ENCODE peak calls at places on chromosome 21, in eight cellular contexts. One of them, this sample, is unnamed.

GRCh38 chr21:29293495-29293894 is 5.2 kb upstream of the BACH1 start:
- DNase-seq in uterus: no peak
- DNase-seq in H9: no peak
- DNase-seq in A549: no peak
- DNase-seq in upper lobe of right lung: no peak
- DNase-seq in GM23248: no peak
- DNase-seq in HAP-1: no peak
- DNase-seq in psoas muscle: no peak
- DNase-seq in this sample: no peak

GRCh38 chr21:40886931-40887330 is 40.0 kb upstream of the DSCAM start:
- DNase-seq in psoas muscle: no peak
- DNase-seq in HAP-1: no peak
- DNase-seq in GM23248: no peak
- DNase-seq in uterus: no peak
- DNase-seq in upper lobe of right lung: no peak
- DNase-seq in A549: no peak
- DNase-seq in H9: no peak
- DNase-seq in this sample: no peak

GRCh38 chr21:17911628-17912027 is 92.5 kb upstream of the C21orf91 start:
- DNase-seq in H9: no peak
- DNase-seq in uterus: no peak
- DNase-seq in upper lobe of right lung: no peak
- DNase-seq in psoas muscle: no peak
- DNase-seq in GM23248: peak; percentile 76
- DNase-seq in HAP-1: no peak
- DNase-seq in A549: no peak
- DNase-seq in this sample: no peak

GRCh38 chr21:36032647-36033406 is 27.5 kb downstream of the SETD4 start:
- DNase-seq in A549: no peak
- DNase-seq in H9: no peak
- DNase-seq in psoas muscle: no peak
- DNase-seq in HAP-1: no peak
- DNase-seq in GM23248: no peak
- DNase-seq in upper lobe of right lung: no peak
- DNase-seq in uterus: no peak
- DNase-seq in this sample: no peak

GRCh38 chr21:34877485-34878128 is 171.5 kb downstream of the RUNX1 start:
- DNase-seq in upper lobe of right lung: peak; percentile 88
- DNase-seq in psoas muscle: no peak
- DNase-seq in A549: no peak
- DNase-seq in GM23248: no peak
- DNase-seq in uterus: no peak
- DNase-seq in H9: no peak
- DNase-seq in HAP-1: no peak
- DNase-seq in this sample: no peak

GRCh38 chr21:34528131-34528561 is 16.1 kb upstream of the KCNE1 start:
- DNase-seq in HAP-1: no peak
- DNase-seq in H9: no peak
- DNase-seq in A549: no peak
- DNase-seq in uterus: no peak
- DNase-seq in psoas muscle: no peak
- DNase-seq in GM23248: peak; percentile 58
- DNase-seq in upper lobe of right lung: no peak
- DNase-seq in this sample: no peak

GRCh38 chr21:45112371-45112770 is 38.0 kb downstream of the ADARB1 start:
- DNase-seq in GM23248: peak; percentile 43
- DNase-seq in A549: no peak
- DNase-seq in HAP-1: no peak
- DNase-seq in psoas muscle: no peak
- DNase-seq in uterus: no peak
- DNase-seq in H9: no peak
- DNase-seq in upper lobe of right lung: no peak
- DNase-seq in this sample: no peak

GRCh38 chr21:29104239-29104708 is 26.2 kb upstream of the MAP3K7CL start:
- DNase-seq in psoas muscle: no peak
- DNase-seq in uterus: no peak
- DNase-seq in HAP-1: no peak
- DNase-seq in H9: no peak
- DNase-seq in GM23248: no peak
- DNase-seq in upper lobe of right lung: no peak
- DNase-seq in A549: no peak
- DNase-seq in this sample: no peak

GRCh38 chr21:18840239-18840638 is 436.7 kb upstream of the TMPRSS15 start:
- DNase-seq in psoas muscle: no peak
- DNase-seq in uterus: no peak
- DNase-seq in HAP-1: peak; percentile 33
- DNase-seq in GM23248: no peak
- DNase-seq in H9: peak; percentile 52
- DNase-seq in A549: no peak
- DNase-seq in upper lobe of right lung: no peak
- DNase-seq in this sample: no peak

GRCh38 chr21:34726627-34727337 is 58.0 kb downstream of the CLIC6 start:
- DNase-seq in uterus: no peak
- DNase-seq in A549: no peak
- DNase-seq in upper lobe of right lung: no peak
- DNase-seq in H9: no peak
- DNase-seq in psoas muscle: no peak
- DNase-seq in GM23248: peak; percentile 55
- DNase-seq in HAP-1: no peak
- DNase-seq in this sample: no peak

GRCh38 chr21:37530901-37531351 is 164.4 kb downstream of the DYRK1A start:
- DNase-seq in GM23248: no peak
- DNase-seq in upper lobe of right lung: no peak
- DNase-seq in psoas muscle: no peak
- DNase-seq in A549: no peak
- DNase-seq in HAP-1: no peak
- DNase-seq in H9: no peak
- DNase-seq in uterus: no peak
- DNase-seq in this sample: no peak

GRCh38 chr21:26170471-26171309 is at the start of gene APP:
- DNase-seq in GM23248: peak; percentile 92
- DNase-seq in A549: peak; percentile 61
- DNase-seq in upper lobe of right lung: peak; percentile 94
- DNase-seq in HAP-1: peak; percentile 65
- DNase-seq in H9: peak; percentile 79
- DNase-seq in uterus: peak; percentile 83
- DNase-seq in psoas muscle: peak; percentile 87
- DNase-seq in this sample: peak; percentile 86

GRCh38 chr21:26167593-26167992 is 3.0 kb downstream of the APP start:
- DNase-seq in HAP-1: no peak
- DNase-seq in upper lobe of right lung: no peak
- DNase-seq in uterus: no peak
- DNase-seq in A549: no peak
- DNase-seq in psoas muscle: no peak
- DNase-seq in H9: no peak
- DNase-seq in GM23248: no peak
- DNase-seq in this sample: no peak

GRCh38 chr21:26169061-26169610 is 1.4 kb downstream of the APP start:
- DNase-seq in HAP-1: peak; percentile 80
- DNase-seq in uterus: peak; percentile 40
- DNase-seq in H9: peak; percentile 39
- DNase-seq in psoas muscle: peak; percentile 20
- DNase-seq in A549: peak; percentile 43
- DNase-seq in GM23248: peak; percentile 88
- DNase-seq in upper lobe of right lung: no peak
- DNase-seq in this sample: peak; percentile 13

GRCh38 chr21:26171310-26172100 is 935 bp upstream of the APP start:
- DNase-seq in HAP-1: no peak
- DNase-seq in upper lobe of right lung: no peak
- DNase-seq in uterus: no peak
- DNase-seq in psoas muscle: no peak
- DNase-seq in H9: no peak
- DNase-seq in A549: no peak
- DNase-seq in GM23248: no peak
- DNase-seq in this sample: no peak

DNA sequence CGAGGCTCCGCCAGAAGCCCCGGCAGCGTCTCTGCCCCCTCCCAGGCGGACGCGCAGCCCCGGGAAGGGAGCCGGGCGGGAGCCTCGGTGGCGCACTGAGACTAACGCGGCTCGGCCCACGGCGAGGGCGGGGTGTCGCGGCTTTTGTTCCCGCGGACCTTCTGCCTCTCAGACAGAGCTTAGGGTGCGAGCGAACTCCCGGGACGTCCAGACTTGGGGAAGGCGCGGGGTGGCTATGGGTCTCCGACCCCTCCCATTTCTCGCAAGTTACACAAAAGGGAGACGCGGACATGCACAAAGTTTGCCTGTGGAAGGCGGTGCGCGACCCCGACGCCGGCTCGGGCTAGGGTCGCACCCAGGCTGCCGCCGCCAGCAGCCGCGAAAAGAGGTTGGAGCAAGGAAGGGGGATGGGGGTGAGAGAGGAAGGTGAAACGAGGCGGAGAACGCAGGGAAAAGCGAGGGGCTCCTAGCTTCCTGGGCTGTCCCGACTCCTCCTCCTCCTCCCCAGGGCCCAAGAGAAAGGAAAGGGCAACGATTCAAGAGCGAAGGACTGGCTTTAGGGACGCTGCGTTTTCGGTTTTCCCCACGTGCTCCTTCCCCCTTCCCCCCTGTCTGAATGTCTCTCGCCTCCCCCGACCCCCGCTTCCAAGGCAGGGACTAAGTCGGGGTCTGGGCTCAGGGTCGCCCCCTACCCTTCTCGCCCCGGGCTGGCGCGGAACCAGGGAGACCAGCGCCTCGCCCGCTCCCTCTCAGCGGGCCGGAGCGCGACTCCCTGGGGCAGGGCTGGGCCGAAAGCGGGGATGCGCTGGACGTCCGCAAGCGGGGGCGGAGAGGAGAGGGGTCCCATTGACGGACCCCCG is 729 bp downstream of the APP start:
- DNase-seq in GM23248: peak; percentile 80
- DNase-seq in H9: peak; percentile 37
- DNase-seq in uterus: peak; percentile 42
- DNase-seq in HAP-1: peak; percentile 72
- DNase-seq in upper lobe of right lung: peak; percentile 82
- DNase-seq in psoas muscle: peak; percentile 47
- DNase-seq in A549: peak; percentile 22
- DNase-seq in this sample: peak; percentile 68
- H3K4me1 ChIP-seq in GM23248: peaks cover 23% of the 10 kb centered on the region
- H3K4me1 ChIP-seq in H9: peaks cover 10% of the 10 kb centered on the region
- H3K4me1 ChIP-seq in uterus: peaks cover 12% of the 10 kb centered on the region
- H3K4me1 ChIP-seq in HAP-1: peaks cover 31% of the 10 kb centered on the region
- H3K4me1 ChIP-seq in upper lobe of right lung: peaks cover 24% of the 10 kb centered on the region
- H3K4me1 ChIP-seq in psoas muscle: peaks cover 4% of the 10 kb centered on the region
- H3K4me1 ChIP-seq in A549: peaks cover 38% of the 10 kb centered on the region
- H3K4me1 ChIP-seq in this sample: no peaks in the 10 kb centered on the region

GRCh38 chr21:32524010-32524719 is 61.2 kb downstream of the TCP10L start:
- DNase-seq in upper lobe of right lung: no peak
- DNase-seq in H9: no peak
- DNase-seq in uterus: peak; percentile 63
- DNase-seq in psoas muscle: peak; percentile 35
- DNase-seq in GM23248: peak; percentile 90
- DNase-seq in A549: no peak
- DNase-seq in HAP-1: peak; percentile 15
- DNase-seq in this sample: peak; percentile 42
- H3K4me1 ChIP-seq in upper lobe of right lung: peaks cover 30% of the 10 kb centered on the region
- H3K4me1 ChIP-seq in H9: no peaks in the 10 kb centered on the region
- H3K4me1 ChIP-seq in uterus: no peaks in the 10 kb centered on the region
- H3K4me1 ChIP-seq in psoas muscle: peaks cover 17% of the 10 kb centered on the region
- H3K4me1 ChIP-seq in GM23248: peaks cover 27% of the 10 kb centered on the region
- H3K4me1 ChIP-seq in A549: peaks cover 20% of the 10 kb centered on the region
- H3K4me1 ChIP-seq in HAP-1: peaks cover 17% of the 10 kb centered on the region
- H3K4me1 ChIP-seq in this sample: peaks cover 7% of the 10 kb centered on the region

DNA sequence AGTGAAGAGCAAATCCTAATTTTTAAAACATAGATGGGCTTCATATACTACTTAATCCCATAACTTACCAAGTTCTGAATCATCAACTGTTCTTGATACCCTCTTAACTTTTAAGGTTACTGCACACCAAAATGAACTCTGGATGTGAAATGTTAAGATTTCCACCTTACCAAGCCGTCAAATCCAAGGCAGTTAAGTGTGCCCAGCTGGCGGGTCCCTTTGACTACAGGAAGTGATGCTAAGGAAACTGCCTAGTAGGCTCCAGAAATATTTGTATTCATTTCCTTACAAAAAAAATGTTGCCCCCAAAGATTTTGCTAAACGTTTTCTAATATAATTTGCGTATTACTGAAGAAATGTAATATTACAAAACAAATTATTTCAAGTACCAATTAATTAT is 10.7 kb downstream of the NRIP1 start:
- DNase-seq in uterus: no peak
- DNase-seq in psoas muscle: no peak
- DNase-seq in A549: no peak
- DNase-seq in upper lobe of right lung: no peak
- DNase-seq in HAP-1: no peak
- DNase-seq in GM23248: no peak
- DNase-seq in H9: no peak
- DNase-seq in this sample: no peak
- H3K4me1 ChIP-seq in uterus: peaks cover 4% of the 10 kb centered on the region
- H3K4me1 ChIP-seq in psoas muscle: peaks cover 96% of the 10 kb centered on the region
- H3K4me1 ChIP-seq in A549: peaks cover 83% of the 10 kb centered on the region
- H3K4me1 ChIP-seq in upper lobe of right lung: peaks cover 24% of the 10 kb centered on the region
- H3K4me1 ChIP-seq in HAP-1: peaks cover 15% of the 10 kb centered on the region
- H3K4me1 ChIP-seq in GM23248: peaks cover 51% of the 10 kb centered on the region
- H3K4me1 ChIP-seq in H9: peaks cover 6% of the 10 kb centered on the region
- H3K4me1 ChIP-seq in this sample: peaks cover 6% of the 10 kb centered on the region

GRCh38 chr21:46556802-46557201 is 48.1 kb downstream of the S100B start:
- DNase-seq in HAP-1: no peak
- DNase-seq in H9: no peak
- DNase-seq in A549: no peak
- DNase-seq in upper lobe of right lung: no peak
- DNase-seq in uterus: no peak
- DNase-seq in psoas muscle: no peak
- DNase-seq in GM23248: no peak
- DNase-seq in this sample: no peak

GRCh38 chr21:46553993-46554392 is 50.9 kb downstream of the S100B start:
- DNase-seq in upper lobe of right lung: no peak
- DNase-seq in A549: no peak
- DNase-seq in psoas muscle: no peak
- DNase-seq in HAP-1: no peak
- DNase-seq in H9: no peak
- DNase-seq in uterus: no peak
- DNase-seq in GM23248: no peak
- DNase-seq in this sample: no peak

GRCh38 chr21:46554431-46555224 is 50.3 kb downstream of the S100B start:
- DNase-seq in uterus: no peak
- DNase-seq in HAP-1: no peak
- DNase-seq in upper lobe of right lung: no peak
- DNase-seq in psoas muscle: no peak
- DNase-seq in A549: no peak
- DNase-seq in GM23248: no peak
- DNase-seq in H9: no peak
- DNase-seq in this sample: no peak

GRCh38 chr21:46555678-46556077 is 49.2 kb downstream of the S100B start:
- DNase-seq in GM23248: no peak
- DNase-seq in HAP-1: no peak
- DNase-seq in uterus: no peak
- DNase-seq in upper lobe of right lung: no peak
- DNase-seq in A549: no peak
- DNase-seq in psoas muscle: no peak
- DNase-seq in H9: no peak
- DNase-seq in this sample: no peak

DNA sequence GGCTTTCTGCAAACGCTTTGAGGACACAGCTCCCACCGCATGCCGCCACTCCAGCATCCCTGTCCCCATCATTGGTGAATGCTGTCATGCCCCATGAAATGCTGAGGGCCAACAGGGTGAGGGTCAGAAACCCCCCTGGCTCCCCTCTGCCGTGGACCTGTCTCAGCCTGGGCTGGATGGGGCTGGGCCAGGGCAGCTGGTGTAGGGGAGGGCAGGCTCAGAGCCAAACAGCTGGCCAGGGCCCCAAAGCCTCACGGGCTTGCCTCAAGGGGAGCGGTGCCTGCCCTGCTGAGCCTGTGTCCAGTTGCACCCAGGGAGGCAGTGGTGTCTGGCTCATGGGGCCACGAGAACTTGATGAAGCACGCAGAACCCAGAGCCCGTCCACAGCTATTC is 49.7 kb downstream of the S100B start:
- DNase-seq in HAP-1: no peak
- DNase-seq in uterus: no peak
- DNase-seq in psoas muscle: no peak
- DNase-seq in H9: no peak
- DNase-seq in upper lobe of right lung: no peak
- DNase-seq in A549: no peak
- DNase-seq in GM23248: no peak
- DNase-seq in this sample: no peak
- H3K4me1 ChIP-seq in HAP-1: no peaks in the 10 kb centered on the region
- H3K4me1 ChIP-seq in uterus: no peaks in the 10 kb centered on the region
- H3K4me1 ChIP-seq in psoas muscle: no peaks in the 10 kb centered on the region
- H3K4me1 ChIP-seq in H9: no peaks in the 10 kb centered on the region
- H3K4me1 ChIP-seq in upper lobe of right lung: no peaks in the 10 kb centered on the region
- H3K4me1 ChIP-seq in A549: no peaks in the 10 kb centered on the region
- H3K4me1 ChIP-seq in GM23248: no peaks in the 10 kb centered on the region
- H3K4me1 ChIP-seq in this sample: peaks cover 10% of the 10 kb centered on the region